ENCODE peak calls at places on chromosomes 5 and 9, in seven cellular contexts. C is uterus, T is fibroblast of mammary gland, V is K562, R is choroid plexus epithelial cell, B is heart left ventricle, Y is PC-3. K is an unnamed sample.

GRCh38 chr9:136937186-136938001 is 7.1 kb downstream of the FBXW5 start:
- DNase-seq in T (no peak), Y (no peak), R (no peak), B (no peak), V (no peak), C (no peak), K (no peak)

GRCh38 chr9:23630488-23630887 is 195.6 kb downstream of the ELAVL2 start:
- DNase-seq in C (no peak), T (no peak), V (no peak), R (no peak), B (no peak), Y (peak; percentile 59), K (no peak)

GRCh38 chr9:124442360-124442759 is 7.9 kb upstream of the ADGRD2 start:
- DNase-seq in Y (no peak), V (no peak), T (no peak), B (no peak), C (no peak), R (no peak), K (no peak)

GRCh38 chr9:32251539-32251938 is 132.9 kb upstream of the ACO1 start:
- DNase-seq in Y (peak; percentile 78), B (peak; percentile 26), C (peak; percentile 17), R (peak; percentile 78), T (peak; percentile 58), V (peak; percentile 14), K (peak; percentile 64)

GRCh38 chr9:84620338-84620737 is 49.2 kb upstream of the NTRK2 start:
- DNase-seq in T (no peak), R (no peak), C (no peak), Y (no peak), V (no peak), B (no peak), K (no peak)

GRCh38 chr9:133657120-133657661 is 21.0 kb downstream of the DBH start:
- DNase-seq in Y (no peak), B (no peak), C (no peak), R (no peak), T (peak; percentile 24), V (no peak), K (no peak)

GRCh38 chr5:123294544-123294943 is 128.7 kb downstream of the CEP120 start:
- DNase-seq in V (no peak), T (no peak), Y (no peak), B (no peak), C (no peak), R (no peak), K (no peak)

GRCh38 chr5:170920196-170920595 is 58.4 kb downstream of the RANBP17 start:
- DNase-seq in C (no peak), B (no peak), Y (no peak), T (peak; percentile 16), R (no peak), V (no peak), K (no peak)

GRCh38 chr5:21806943-21807342 is 1046.2 kb downstream of the CDH12 start:
- DNase-seq in Y (peak; percentile 98), T (peak; percentile 90), V (no peak), B (no peak), C (no peak), R (peak; percentile 86), K (no peak)

GRCh38 chr9:114655689-114656088 is 1.9 kb downstream of the TEX53 start:
- DNase-seq in Y (no peak), C (no peak), V (no peak), T (peak; percentile 81), R (peak; percentile 86), B (no peak), K (no peak)

GRCh38 chr9:110978516-110978915 is 59.8 kb downstream of the LPAR1 start:
- DNase-seq in T (no peak), Y (no peak), R (no peak), V (no peak), C (no peak), B (no peak), K (no peak)

GRCh38 chr5:135670588-135670987 is 91.8 kb upstream of the CXCL14 start:
- DNase-seq in R (no peak), B (no peak), V (no peak), C (no peak), Y (no peak), T (no peak), K (no peak)

GRCh38 chr5:1138445-1139207 is 26.8 kb upstream of the SLC12A7 start:
- DNase-seq in Y (no peak), V (no peak), T (no peak), B (no peak), R (no peak), C (no peak), K (no peak)

GRCh38 chr5:172904643-172905345 is 54.4 kb upstream of the RPL26L1 start:
- DNase-seq in T (peak; percentile 82), V (no peak), B (peak; percentile 86), R (peak; percentile 93), C (peak; percentile 74), Y (peak; percentile 97), K (no peak)

GRCh38 chr5:170250810-170251317 is 18.1 kb downstream of the C5orf58 start:
- DNase-seq in B (no peak), T (peak; percentile 28), V (no peak), Y (no peak), C (no peak), R (no peak), K (no peak)

GRCh38 chr5:134005415-134006118 is 792 bp upstream of the VDAC1 start:
- DNase-seq in C (peak; percentile 42), R (peak; percentile 18), B (no peak), Y (peak; percentile 16), V (peak; percentile 39), T (no peak), K (no peak)

GRCh38 chr5:87009146-87009545 is 258.5 kb upstream of the RASA1 start:
- DNase-seq in B (no peak), C (no peak), R (peak; percentile 72), V (no peak), T (peak; percentile 10), Y (no peak), K (no peak)

GRCh38 chr9:93139365-93140182 is 5.5 kb upstream of the NINJ1 start:
- DNase-seq in T (no peak), V (no peak), B (no peak), Y (no peak), C (no peak), R (no peak), K (no peak)

GRCh38 chr5:133664422-133664821 is 52.1 kb upstream of the FSTL4 start:
- DNase-seq in R (peak; percentile 10), Y (peak; percentile 94), C (no peak), B (no peak), T (peak; percentile 59), V (no peak), K (no peak)

GRCh38 chr5:78009937-78010527 is 233.9 kb upstream of the TBCA start:
- DNase-seq in V (no peak), C (no peak), R (peak; percentile 90), T (peak; percentile 91), Y (no peak), B (no peak), K (no peak)

GRCh38 chr9:114287763-114288232 is 35.1 kb upstream of the ORM1 start:
- DNase-seq in V (no peak), B (peak; percentile 12), R (no peak), T (no peak), Y (no peak), C (peak; percentile 14), K (no peak)

GRCh38 chr5:138594305-138595058 is 19.3 kb upstream of the HSPA9 start:
- DNase-seq in R (peak; percentile 28), B (no peak), Y (no peak), T (no peak), V (no peak), C (no peak), K (no peak)

GRCh38 chr5:138597660-138598400 is 22.6 kb upstream of the HSPA9 start:
- DNase-seq in C (no peak), B (no peak), T (peak; percentile 31), Y (no peak), R (peak; percentile 21), V (no peak), K (no peak)

GRCh38 chr5:138596105-138596987 is 21.1 kb upstream of the HSPA9 start:
- DNase-seq in Y (no peak), R (no peak), T (no peak), C (no peak), B (no peak), V (no peak), K (no peak)

GRCh38 chr5:138595396-138595795 is 20.2 kb upstream of the HSPA9 start:
- DNase-seq in T (no peak), Y (no peak), V (no peak), R (peak; percentile 23), B (no peak), C (no peak), K (no peak)
- TF ChIP-seq CTCF in T (no peak), Y (peak; percentile 10), V (no peak), R (peak; percentile 38), B (no peak), C (no peak), K (no peak)

GRCh38 chr5:110441035-110441434 is 285.4 kb downstream of the TMEM232 start:
- DNase-seq in C (no peak), Y (peak; percentile 67), V (no peak), T (peak; percentile 52), B (no peak), R (peak; percentile 70), K (peak; percentile 30)
- TF ChIP-seq CTCF in C (no peak), Y (peak; percentile 74), V (no peak), T (peak; percentile 48), B (no peak), R (peak; percentile 68), K (no peak)

DNA sequence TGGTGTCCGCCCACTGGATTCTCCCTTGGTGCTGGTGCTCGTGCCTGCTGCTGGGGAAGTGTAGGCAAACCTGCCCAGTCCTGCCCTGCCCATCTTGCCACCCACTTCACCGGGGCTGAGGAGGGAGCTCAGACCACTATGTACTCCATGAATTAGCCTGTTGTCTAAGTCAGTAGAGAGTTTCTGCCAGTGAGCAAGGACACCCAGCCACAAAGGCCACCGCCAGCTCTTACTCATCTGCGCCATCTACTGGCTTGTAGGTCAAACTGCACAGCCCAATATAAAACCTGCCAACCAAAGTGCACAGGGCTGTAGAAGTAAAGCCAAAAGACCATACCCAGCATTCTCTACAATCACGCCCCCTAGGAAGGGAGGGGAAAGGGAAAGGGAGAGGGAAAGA is 102.3 kb downstream of the GLIS3 start:
- DNase-seq in B (no peak), Y (peak; percentile 34), T (peak; percentile 36), V (peak; percentile 9), C (no peak), R (no peak), K (no peak)
- TF ChIP-seq CTCF in B (peak; percentile 21), Y (peak; percentile 57), T (peak; percentile 51), V (peak; percentile 39), C (no peak), R (peak; percentile 58), K (peak; percentile 68)

GRCh38 chr5:111163000-111163399 is 61.2 kb upstream of the CAMK4 start:
- DNase-seq in B (no peak), V (no peak), Y (no peak), C (no peak), R (peak; percentile 33), T (no peak), K (no peak)

GRCh38 chr5:111165058-111165457 is 59.1 kb upstream of the CAMK4 start:
- DNase-seq in V (no peak), C (no peak), Y (no peak), T (no peak), B (no peak), R (no peak), K (no peak)

GRCh38 chr5:111158105-111158744 is 66.0 kb upstream of the CAMK4 start:
- DNase-seq in V (peak; percentile 42), C (peak; percentile 41), Y (peak; percentile 92), R (peak; percentile 93), B (peak; percentile 58), T (peak; percentile 84), K (peak; percentile 82)

DNA sequence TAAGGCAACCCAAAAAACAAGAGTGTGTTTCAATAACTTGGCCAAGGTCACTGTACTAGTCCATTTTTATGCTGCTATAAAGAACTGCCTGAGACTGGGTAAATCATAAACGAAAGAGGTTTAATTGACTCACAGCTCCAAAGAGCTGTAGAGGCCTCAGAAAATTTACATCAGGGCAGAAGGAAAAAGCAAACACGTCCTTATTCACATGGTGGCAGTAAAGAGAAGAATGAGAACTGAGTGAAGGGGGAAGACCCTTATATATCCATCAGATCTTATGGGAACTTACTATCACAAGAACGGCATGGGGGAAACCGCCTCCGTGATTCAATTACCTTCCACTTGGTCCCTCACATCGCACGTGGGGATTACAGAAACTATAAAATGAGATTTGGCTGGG is 64.3 kb upstream of the CAMK4 start:
- DNase-seq in V (no peak), Y (peak; percentile 8), T (no peak), R (no peak), B (no peak), C (no peak), K (no peak)
- TF ChIP-seq CTCF in V (no peak), Y (no peak), T (no peak), R (no peak), B (no peak), C (no peak), K (no peak)

K was measured in endothelial cell.